ENCODE peak calls at places on chromosomes 16 and 17, in seven cellular contexts. One of them, this sample, is unnamed.

GRCh38 chr17:6927290-6927844 is 68.5 kb upstream of the ALOX12 start:
- DNase-seq in cerebellar nuclear complex: no peak
- DNase-seq in cerebellum: no peak
- DNase-seq in amygdala: no peak
- DNase-seq in activated gamma-delta T cell treated with anti-CD3 and anti-CD28 coated beads, Interleukin-2, amount 50 U/mL, for 16 hours: no peak
- DNase-seq in mucosa of gallbladder: no peak
- DNase-seq in M059J: peak
- DNase-seq in this sample: no peak

GRCh38 chr17:78116411-78116810 is 12.1 kb downstream of the TMC6 start:
- DNase-seq in mucosa of gallbladder: no peak
- DNase-seq in cerebellar nuclear complex: no peak
- DNase-seq in activated gamma-delta T cell treated with anti-CD3 and anti-CD28 coated beads, Interleukin-2, amount 50 U/mL, for 16 hours: no peak
- DNase-seq in cerebellum: no peak
- DNase-seq in amygdala: no peak
- DNase-seq in M059J: no peak
- DNase-seq in this sample: no peak

GRCh38 chr17:78125138-78125913 is 3.2 kb downstream of the TMC6 start:
- DNase-seq in mucosa of gallbladder: no peak
- DNase-seq in cerebellum: no peak
- DNase-seq in amygdala: no peak
- DNase-seq in M059J: no peak
- DNase-seq in cerebellar nuclear complex: no peak
- DNase-seq in activated gamma-delta T cell treated with anti-CD3 and anti-CD28 coated beads, Interleukin-2, amount 50 U/mL, for 16 hours: no peak
- DNase-seq in this sample: no peak

GRCh38 chr16:55272787-55273186 is 51.2 kb upstream of the IRX6 start:
- DNase-seq in activated gamma-delta T cell treated with anti-CD3 and anti-CD28 coated beads, Interleukin-2, amount 50 U/mL, for 16 hours: no peak
- DNase-seq in cerebellar nuclear complex: no peak
- DNase-seq in amygdala: no peak
- DNase-seq in mucosa of gallbladder: no peak
- DNase-seq in cerebellum: no peak
- DNase-seq in M059J: no peak
- DNase-seq in this sample: no peak

GRCh38 chr16:8403978-8404738 is 186.2 kb downstream of the TMEM114 start:
- DNase-seq in cerebellar nuclear complex: no peak
- DNase-seq in cerebellum: no peak
- DNase-seq in activated gamma-delta T cell treated with anti-CD3 and anti-CD28 coated beads, Interleukin-2, amount 50 U/mL, for 16 hours: no peak
- DNase-seq in amygdala: no peak
- DNase-seq in mucosa of gallbladder: no peak
- DNase-seq in M059J: no peak
- DNase-seq in this sample: no peak

GRCh38 chr16:85819245-85819644 is 19.8 kb downstream of the COX4I1 start:
- DNase-seq in activated gamma-delta T cell treated with anti-CD3 and anti-CD28 coated beads, Interleukin-2, amount 50 U/mL, for 16 hours: peak
- DNase-seq in cerebellar nuclear complex: no peak
- DNase-seq in mucosa of gallbladder: peak
- DNase-seq in amygdala: peak
- DNase-seq in cerebellum: peak
- DNase-seq in M059J: peak
- DNase-seq in this sample: no peak

GRCh38 chr16:8204769-8205168 is 385.5 kb downstream of the TMEM114 start:
- DNase-seq in cerebellar nuclear complex: no peak
- DNase-seq in amygdala: no peak
- DNase-seq in cerebellum: no peak
- DNase-seq in mucosa of gallbladder: no peak
- DNase-seq in M059J: no peak
- DNase-seq in activated gamma-delta T cell treated with anti-CD3 and anti-CD28 coated beads, Interleukin-2, amount 50 U/mL, for 16 hours: no peak
- DNase-seq in this sample: no peak

GRCh38 chr17:6374761-6375312 is 60.1 kb downstream of the AIPL1 start:
- DNase-seq in amygdala: no peak
- DNase-seq in cerebellar nuclear complex: no peak
- DNase-seq in cerebellum: no peak
- DNase-seq in activated gamma-delta T cell treated with anti-CD3 and anti-CD28 coated beads, Interleukin-2, amount 50 U/mL, for 16 hours: peak
- DNase-seq in mucosa of gallbladder: no peak
- DNase-seq in M059J: peak
- DNase-seq in this sample: peak

GRCh38 chr17:20189322-20189721 is 180.2 kb downstream of the SPECC1 start:
- DNase-seq in M059J: peak
- DNase-seq in cerebellar nuclear complex: no peak
- DNase-seq in cerebellum: peak
- DNase-seq in activated gamma-delta T cell treated with anti-CD3 and anti-CD28 coated beads, Interleukin-2, amount 50 U/mL, for 16 hours: no peak
- DNase-seq in mucosa of gallbladder: no peak
- DNase-seq in amygdala: peak
- DNase-seq in this sample: no peak

GRCh38 chr17:33701910-33702309 is 408.8 kb upstream of the ASIC2 start:
- DNase-seq in cerebellar nuclear complex: no peak
- DNase-seq in cerebellum: no peak
- DNase-seq in amygdala: no peak
- DNase-seq in activated gamma-delta T cell treated with anti-CD3 and anti-CD28 coated beads, Interleukin-2, amount 50 U/mL, for 16 hours: no peak
- DNase-seq in M059J: no peak
- DNase-seq in mucosa of gallbladder: no peak
- DNase-seq in this sample: no peak

GRCh38 chr17:5097101-5097834 is 14.4 kb downstream of the ZNF232 start:
- DNase-seq in activated gamma-delta T cell treated with anti-CD3 and anti-CD28 coated beads, Interleukin-2, amount 50 U/mL, for 16 hours: peak
- DNase-seq in mucosa of gallbladder: peak
- DNase-seq in cerebellar nuclear complex: peak
- DNase-seq in amygdala: no peak
- DNase-seq in M059J: no peak
- DNase-seq in cerebellum: peak
- DNase-seq in this sample: no peak

GRCh38 chr17:18368948-18369347 is 5.6 kb upstream of the SHMT1 start:
- DNase-seq in mucosa of gallbladder: no peak
- DNase-seq in cerebellum: no peak
- DNase-seq in amygdala: no peak
- DNase-seq in M059J: peak
- DNase-seq in cerebellar nuclear complex: no peak
- DNase-seq in activated gamma-delta T cell treated with anti-CD3 and anti-CD28 coated beads, Interleukin-2, amount 50 U/mL, for 16 hours: no peak
- DNase-seq in this sample: no peak

GRCh38 chr17:79878346-79878745 is 39.1 kb upstream of the CBX4 start:
- DNase-seq in cerebellum: no peak
- DNase-seq in M059J: no peak
- DNase-seq in amygdala: no peak
- DNase-seq in cerebellar nuclear complex: no peak
- DNase-seq in mucosa of gallbladder: no peak
- DNase-seq in activated gamma-delta T cell treated with anti-CD3 and anti-CD28 coated beads, Interleukin-2, amount 50 U/mL, for 16 hours: no peak
- DNase-seq in this sample: no peak

GRCh38 chr16:85148959-85149358 is 36.7 kb upstream of the CIBAR2 start:
- DNase-seq in amygdala: no peak
- DNase-seq in activated gamma-delta T cell treated with anti-CD3 and anti-CD28 coated beads, Interleukin-2, amount 50 U/mL, for 16 hours: no peak
- DNase-seq in mucosa of gallbladder: peak
- DNase-seq in cerebellum: no peak
- DNase-seq in M059J: peak
- DNase-seq in cerebellar nuclear complex: no peak
- DNase-seq in this sample: no peak

GRCh38 chr17:34862384-34862783 is 98.9 kb downstream of the CCT6B start:
- DNase-seq in amygdala: no peak
- DNase-seq in M059J: no peak
- DNase-seq in cerebellum: no peak
- DNase-seq in mucosa of gallbladder: no peak
- DNase-seq in activated gamma-delta T cell treated with anti-CD3 and anti-CD28 coated beads, Interleukin-2, amount 50 U/mL, for 16 hours: no peak
- DNase-seq in cerebellar nuclear complex: no peak
- DNase-seq in this sample: no peak

GRCh38 chr16:4351880-4352279 is 759 bp upstream of the PAM16 start:
- DNase-seq in amygdala: no peak
- DNase-seq in cerebellum: no peak
- DNase-seq in activated gamma-delta T cell treated with anti-CD3 and anti-CD28 coated beads, Interleukin-2, amount 50 U/mL, for 16 hours: no peak
- DNase-seq in mucosa of gallbladder: no peak
- DNase-seq in cerebellar nuclear complex: no peak
- DNase-seq in M059J: peak
- DNase-seq in this sample: no peak

GRCh38 chr17:8176197-8176940 is at the start of gene TMEM107:
- DNase-seq in M059J: peak
- DNase-seq in cerebellum: peak
- DNase-seq in activated gamma-delta T cell treated with anti-CD3 and anti-CD28 coated beads, Interleukin-2, amount 50 U/mL, for 16 hours: peak
- DNase-seq in amygdala: peak
- DNase-seq in cerebellar nuclear complex: no peak
- DNase-seq in mucosa of gallbladder: peak
- DNase-seq in this sample: no peak

GRCh38 chr17:27489045-27489715 is 32.9 kb downstream of the KSR1 start:
- DNase-seq in activated gamma-delta T cell treated with anti-CD3 and anti-CD28 coated beads, Interleukin-2, amount 50 U/mL, for 16 hours: no peak
- DNase-seq in amygdala: no peak
- DNase-seq in mucosa of gallbladder: peak
- DNase-seq in cerebellar nuclear complex: no peak
- DNase-seq in cerebellum: no peak
- DNase-seq in M059J: no peak
- DNase-seq in this sample: no peak

GRCh38 chr17:16909887-16910286 is 62.0 kb downstream of the TNFRSF13B start:
- DNase-seq in cerebellar nuclear complex: no peak
- DNase-seq in M059J: no peak
- DNase-seq in mucosa of gallbladder: no peak
- DNase-seq in cerebellum: no peak
- DNase-seq in activated gamma-delta T cell treated with anti-CD3 and anti-CD28 coated beads, Interleukin-2, amount 50 U/mL, for 16 hours: no peak
- DNase-seq in amygdala: no peak
- DNase-seq in this sample: no peak

GRCh38 chr16:275041-275621 is 613 bp downstream of the RGS11 start:
- DNase-seq in activated gamma-delta T cell treated with anti-CD3 and anti-CD28 coated beads, Interleukin-2, amount 50 U/mL, for 16 hours: no peak
- DNase-seq in M059J: no peak
- DNase-seq in cerebellar nuclear complex: no peak
- DNase-seq in mucosa of gallbladder: no peak
- DNase-seq in cerebellum: no peak
- DNase-seq in amygdala: no peak
- DNase-seq in this sample: no peak

GRCh38 chr17:63096426-63096825 is 130.4 kb downstream of the TANC2 start:
- DNase-seq in cerebellar nuclear complex: no peak
- DNase-seq in amygdala: no peak
- DNase-seq in mucosa of gallbladder: no peak
- DNase-seq in activated gamma-delta T cell treated with anti-CD3 and anti-CD28 coated beads, Interleukin-2, amount 50 U/mL, for 16 hours: no peak
- DNase-seq in M059J: peak
- DNase-seq in cerebellum: no peak
- DNase-seq in this sample: no peak

GRCh38 chr17:82216301-82217119 is 3.9 kb upstream of the CCDC57 start:
- DNase-seq in cerebellum: no peak
- DNase-seq in mucosa of gallbladder: peak
- DNase-seq in amygdala: no peak
- DNase-seq in cerebellar nuclear complex: no peak
- DNase-seq in activated gamma-delta T cell treated with anti-CD3 and anti-CD28 coated beads, Interleukin-2, amount 50 U/mL, for 16 hours: no peak
- DNase-seq in M059J: peak
- DNase-seq in this sample: no peak

GRCh38 chr16:85853641-85854545 is 45.1 kb upstream of the IRF8 start:
- DNase-seq in amygdala: no peak
- DNase-seq in activated gamma-delta T cell treated with anti-CD3 and anti-CD28 coated beads, Interleukin-2, amount 50 U/mL, for 16 hours: no peak
- DNase-seq in cerebellar nuclear complex: no peak
- DNase-seq in cerebellum: no peak
- DNase-seq in M059J: no peak
- DNase-seq in mucosa of gallbladder: no peak
- DNase-seq in this sample: no peak

GRCh38 chr17:81684442-81684911 is 666 bp downstream of the HGS start:
- DNase-seq in M059J: peak
- DNase-seq in cerebellar nuclear complex: no peak
- DNase-seq in cerebellum: no peak
- DNase-seq in mucosa of gallbladder: no peak
- DNase-seq in amygdala: no peak
- DNase-seq in activated gamma-delta T cell treated with anti-CD3 and anti-CD28 coated beads, Interleukin-2, amount 50 U/mL, for 16 hours: no peak
- DNase-seq in this sample: no peak

GRCh38 chr17:4636474-4637100 is 4.9 kb downstream of the ALOX15 start:
- DNase-seq in amygdala: no peak
- DNase-seq in mucosa of gallbladder: no peak
- DNase-seq in activated gamma-delta T cell treated with anti-CD3 and anti-CD28 coated beads, Interleukin-2, amount 50 U/mL, for 16 hours: no peak
- DNase-seq in cerebellum: no peak
- DNase-seq in M059J: no peak
- DNase-seq in cerebellar nuclear complex: no peak
- DNase-seq in this sample: no peak

GRCh38 chr16:83458612-83459011 is 349.2 kb upstream of the HSBP1 start:
- DNase-seq in cerebellar nuclear complex: no peak
- DNase-seq in activated gamma-delta T cell treated with anti-CD3 and anti-CD28 coated beads, Interleukin-2, amount 50 U/mL, for 16 hours: no peak
- DNase-seq in amygdala: no peak
- DNase-seq in cerebellum: no peak
- DNase-seq in mucosa of gallbladder: no peak
- DNase-seq in M059J: peak
- DNase-seq in this sample: no peak

GRCh38 chr16:85824161-85825135 is 25.0 kb downstream of the COX4I1 start:
- DNase-seq in mucosa of gallbladder: no peak
- DNase-seq in cerebellar nuclear complex: no peak
- DNase-seq in amygdala: no peak
- DNase-seq in cerebellum: no peak
- DNase-seq in activated gamma-delta T cell treated with anti-CD3 and anti-CD28 coated beads, Interleukin-2, amount 50 U/mL, for 16 hours: no peak
- DNase-seq in M059J: no peak
- DNase-seq in this sample: no peak